ENCODE peak calls at places on chromosomes 11 and 22, in four cellular contexts. M is Panc1, E is fibroblast of lung, J is dorsolateral prefrontal cortex. Y is an unnamed sample.

GRCh38 chr11:45751430-45751829 is 53.5 kb upstream of the SLC35C1 start:
- DNase-seq in M (no peak), E (no peak), J (no peak), Y (no peak)

GRCh38 chr11:75280770-75281468 is 40.3 kb downstream of the TPBGL start:
- DNase-seq in M (no peak), E (no peak), J (no peak), Y (no peak)

GRCh38 chr11:4903484-4903883 is at the start of gene OR51A7:
- DNase-seq in M (no peak), E (no peak), J (no peak), Y (no peak)

GRCh38 chr22:33555814-33556522 is 364.3 kb downstream of the LARGE1 start:
- DNase-seq in M (no peak), E (no peak), J (no peak), Y (no peak)

GRCh38 chr11:15010860-15011259 is 38.7 kb upstream of the CALCA start:
- DNase-seq in M (no peak), E (no peak), J (no peak), Y (no peak)

GRCh38 chr22:29022101-29022817 is 39.4 kb downstream of the C22orf31 start:
- DNase-seq in M (no peak), E (no peak), J (no peak), Y (no peak)

GRCh38 chr22:24427500-24428164 is at the start of gene ADORA2A:
- DNase-seq in M (no peak), E (no peak), J (no peak), Y (no peak)

GRCh38 chr11:113446112-113446511 is 29.1 kb downstream of the DRD2 start:
- DNase-seq in M (no peak), E (peak), J (no peak), Y (no peak)

GRCh38 chr11:99601179-99601578 is 580.4 kb downstream of the CNTN5 start:
- DNase-seq in M (no peak), E (no peak), J (no peak), Y (no peak)

GRCh38 chr11:120169981-120170698 is 32.2 kb upstream of the TRIM29 start:
- DNase-seq in M (no peak), E (no peak), J (no peak), Y (no peak)

GRCh38 chr11:84663731-84664130 is 963.4 kb downstream of the DLG2 start:
- DNase-seq in M (no peak), E (no peak), J (no peak), Y (no peak)

GRCh38 chr11:84655729-84656128 is 971.4 kb downstream of the DLG2 start:
- DNase-seq in M (no peak), E (no peak), J (no peak), Y (no peak)

DNA sequence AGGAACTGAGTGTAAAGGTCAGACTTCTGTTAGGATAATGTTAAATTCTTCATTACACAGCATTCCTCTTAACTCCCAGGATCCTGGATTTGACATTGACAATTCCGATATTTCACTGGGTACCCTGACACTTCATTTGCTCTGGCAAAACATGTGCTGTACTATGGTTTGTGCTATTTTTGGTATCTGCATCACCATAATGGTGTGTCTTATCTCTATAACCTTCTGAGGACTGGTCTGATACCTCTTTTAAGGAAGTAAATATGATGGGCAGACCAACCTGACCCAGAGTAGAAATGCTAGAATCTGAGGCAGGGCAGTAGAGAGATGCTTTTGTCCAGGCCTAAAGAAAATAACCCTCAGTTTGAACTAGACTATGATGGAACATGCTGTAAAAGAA is 966.9 kb downstream of the DLG2 start:
- DNase-seq in M (no peak), E (no peak), J (no peak), Y (no peak)
- H3K4me3 ChIP-seq in M (no peak), E (no peak), J (no peak), Y (no peak)

GRCh38 chr22:30602049-30602448 is 4.9 kb upstream of the TCN2 start:
- DNase-seq in M (no peak), E (peak), J (no peak), Y (no peak)
- TF ChIP-seq CTCF in M (peak), E (peak), J (no peak), Y (peak)

DNA sequence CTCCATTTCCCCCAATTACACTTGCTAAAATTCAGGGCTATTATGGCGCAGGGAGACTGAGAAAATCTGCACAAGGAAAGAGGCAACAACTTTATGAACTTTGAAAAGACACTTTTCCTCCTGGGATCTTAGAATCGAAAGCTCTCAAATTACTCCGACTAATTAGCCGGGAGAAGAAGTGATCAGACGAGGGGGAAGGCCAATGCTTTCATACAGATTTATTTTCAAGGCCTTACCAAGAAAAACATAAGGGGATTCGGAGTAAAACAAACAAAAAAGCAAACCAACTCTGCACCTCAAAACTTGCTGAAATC is 1.6 kb downstream of the PAX6 start:
- DNase-seq in M (no peak), E (peak), J (no peak), Y (no peak)
- H3K4me3 ChIP-seq in M (peak), E (no peak), J (no peak), Y (peak)

DNA sequence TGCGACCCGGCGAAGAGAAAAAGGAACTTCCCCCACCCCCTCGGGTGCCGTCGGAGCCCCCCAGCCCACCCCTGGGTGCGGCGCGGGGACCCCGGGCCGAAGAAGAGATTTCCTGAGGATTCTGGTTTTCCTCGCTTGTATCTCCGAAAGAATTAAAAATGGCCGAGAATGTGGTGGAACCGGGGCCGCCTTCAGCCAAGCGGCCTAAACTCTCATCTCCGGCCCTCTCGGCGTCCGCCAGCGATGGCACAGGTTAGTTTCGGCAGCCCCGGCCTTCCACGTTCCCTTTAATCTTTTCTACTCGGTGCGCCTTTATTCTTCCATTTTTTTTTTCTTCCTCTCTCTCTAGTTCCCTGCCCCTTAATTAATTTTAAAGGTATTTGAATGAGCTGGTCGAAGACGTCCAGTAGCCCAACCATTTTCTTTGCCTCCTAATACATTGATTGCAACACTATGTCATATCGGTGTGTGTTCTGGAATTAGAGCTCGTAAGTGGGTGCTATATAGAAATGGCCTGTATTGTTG is 517 bp downstream of the EP300 start:
- DNase-seq in M (no peak), E (peak), J (no peak), Y (no peak)
- TF ChIP-seq CTCF in M (no peak), E (no peak), J (no peak), Y (no peak)

GRCh38 chr11:78931891-78932290 is 357.2 kb upstream of the NARS2 start:
- DNase-seq in M (no peak), E (no peak), J (no peak), Y (no peak)

GRCh38 chr11:78935408-78936101 is 360.9 kb upstream of the NARS2 start:
- DNase-seq in M (no peak), E (no peak), J (no peak), Y (no peak)

GRCh38 chr11:78932757-78933156 is 358.1 kb upstream of the NARS2 start:
- DNase-seq in M (no peak), E (no peak), J (no peak), Y (no peak)

GRCh38 chr11:78930810-78931209 is 356.1 kb upstream of the NARS2 start:
- DNase-seq in M (no peak), E (no peak), J (no peak), Y (no peak)

DNA sequence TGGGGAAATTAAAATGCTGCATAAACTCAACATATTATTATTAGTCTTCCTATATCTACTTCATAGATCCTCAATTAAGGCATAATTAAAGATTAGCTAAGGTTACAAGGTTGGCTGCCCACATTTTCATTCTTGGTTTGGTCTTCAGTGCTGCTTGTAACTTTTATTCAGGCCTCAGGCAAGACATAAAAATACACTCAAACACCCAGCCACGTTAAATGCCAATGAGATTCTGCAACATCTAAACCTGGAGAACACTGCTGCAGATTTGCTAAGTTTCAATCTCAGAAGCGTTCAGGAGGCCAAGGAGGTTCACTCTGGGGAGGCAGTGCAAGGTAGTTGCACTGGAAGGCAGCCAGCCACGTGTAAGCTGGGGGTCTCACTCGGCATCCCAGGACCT is 358.7 kb upstream of the NARS2 start:
- DNase-seq in M (no peak), E (no peak), J (no peak), Y (no peak)
- H3K4me3 ChIP-seq in M (no peak), E (no peak), J (no peak), Y (no peak)

DNA sequence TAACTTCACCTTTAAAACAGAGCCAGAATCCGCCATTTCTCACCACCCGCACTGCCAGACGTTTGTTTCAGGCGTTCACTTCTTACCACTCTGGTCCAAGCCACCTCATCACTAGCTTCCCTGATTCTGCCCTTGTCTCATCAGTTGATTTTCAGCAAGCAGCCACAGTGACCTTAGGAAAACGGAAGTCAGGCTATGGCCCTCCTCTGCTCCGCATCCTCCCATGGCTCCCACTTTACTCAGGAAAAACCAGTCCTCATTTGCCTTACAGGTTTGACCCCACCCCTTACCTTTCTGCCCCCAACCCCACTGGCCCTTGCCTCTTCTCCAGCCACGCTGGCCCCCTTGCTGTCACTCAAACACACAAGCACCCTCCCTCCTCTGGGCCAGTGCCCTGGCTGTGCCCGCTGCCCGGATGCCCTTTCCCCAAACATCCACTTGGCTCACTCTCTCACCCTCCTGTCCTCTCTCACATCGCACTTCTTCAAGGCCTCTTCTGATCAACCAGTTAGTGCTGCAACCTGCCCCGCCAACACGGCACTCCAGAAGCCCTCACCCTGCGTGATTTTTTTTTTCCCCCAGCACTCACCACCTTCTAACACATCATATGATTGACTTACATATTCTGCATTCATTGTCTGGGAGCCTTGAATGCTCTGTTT is 18.9 kb downstream of the TPST2 start:
- DNase-seq in M (no peak), E (no peak), J (no peak), Y (no peak)
- TF ChIP-seq CTCF in M (no peak), E (no peak), J (no peak), Y (no peak)

DNA sequence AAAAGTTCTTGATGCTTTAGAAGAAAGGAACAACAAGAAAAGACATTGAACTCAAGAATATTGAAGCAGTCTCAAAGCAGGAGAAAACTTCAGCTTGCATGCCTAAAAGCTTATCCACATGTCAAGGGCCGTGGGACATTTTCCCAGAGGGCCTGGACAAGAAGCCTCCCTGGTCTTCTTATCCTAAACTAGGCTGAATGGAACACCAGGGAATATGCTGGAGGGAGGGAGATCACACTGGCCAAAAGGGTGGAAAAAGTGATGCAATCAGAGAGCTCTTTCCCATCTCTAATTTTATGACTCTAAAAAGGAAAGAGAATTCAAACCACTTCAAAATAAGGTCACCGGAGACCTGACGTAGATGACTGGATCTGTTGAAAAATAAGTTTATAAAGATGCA is 107.2 kb downstream of the MPPED2 start:
- DNase-seq in M (no peak), E (no peak), J (no peak), Y (no peak)
- H3K4me3 ChIP-seq in M (no peak), E (no peak), J (no peak), Y (no peak)